ENCODE peak calls at places on chromosomes 1 and 21, in four cellular contexts. A is fibroblast of pulmonary artery, B is kidney glomerular epithelial cell, R is breast epithelium. C is an unnamed sample.

GRCh38 chr1:154219511-154219910 is 1.2 kb upstream of the UBAP2L start:
- DNase-seq in R (no peak), A (no peak), B (peak; percentile 11), C (no peak)

GRCh38 chr1:64330839-64331238 is 127.4 kb downstream of the UBE2U start:
- DNase-seq in A (no peak), B (no peak), R (no peak), C (no peak)

GRCh38 chr1:22329171-22329540 is 122.5 kb upstream of the ZBTB40 start:
- DNase-seq in B (no peak), A (no peak), R (no peak), C (no peak)

GRCh38 chr21:28464095-28464494 is 528.6 kb downstream of the LTN1 start:
- DNase-seq in R (no peak), A (no peak), B (no peak), C (no peak)

GRCh38 chr1:169957884-169958283 is 64.2 kb upstream of the SCYL3 start:
- DNase-seq in A (no peak), R (no peak), B (no peak), C (no peak)

GRCh38 chr1:237429252-237429651 is 387.3 kb downstream of the RYR2 start:
- DNase-seq in B (no peak), A (no peak), R (no peak), C (no peak)

GRCh38 chr1:157348538-157349480 is 203.5 kb downstream of the FCRL5 start:
- DNase-seq in B (no peak), A (no peak), R (no peak), C (no peak)

GRCh38 chr1:160971618-160972056 is 17.0 kb upstream of the ITLN2 start:
- DNase-seq in A (no peak), B (no peak), R (no peak), C (no peak)

C was measured in AG08396.